ENCODE peak calls at places on chromosomes 13 and 19, in four cellular contexts. L is K562, I is GM12878, A is SK-N-SH. E is an unnamed sample.

GRCh38 chr13:75550159-75550567 is 572 bp downstream of the UCHL3 start:
- DNase-seq in A (peak), I (no peak), L (peak), E (peak)

GRCh38 chr13:109843695-109844094 is 57.3 kb upstream of the IRS2 start:
- DNase-seq in L (no peak), A (no peak), I (no peak), E (no peak)

GRCh38 chr13:113350938-113351335 is 13.0 kb downstream of the GRTP1 start:
- DNase-seq in I (no peak), A (no peak), L (no peak), E (no peak)

GRCh38 chr19:10074153-10074552 is 12.0 kb upstream of the SHFL start:
- DNase-seq in A (no peak), I (no peak), L (peak), E (peak)

GRCh38 chr19:22901431-22902130 is 69.5 kb downstream of the ZNF723 start:
- DNase-seq in L (no peak), A (peak), I (no peak), E (no peak)

GRCh38 chr13:94209110-94209509 is 270.4 kb downstream of the DCT start:
- DNase-seq in L (no peak), A (no peak), I (no peak), E (no peak)

GRCh38 chr19:43984687-43985000 is 656 bp downstream of the ZNF155 start:
- DNase-seq in I (no peak), L (no peak), A (peak), E (no peak)

GRCh38 chr19:32138416-32138815 is 207.0 kb upstream of the ZNF507 start:
- DNase-seq in I (no peak), A (no peak), L (peak), E (no peak)

GRCh38 chr19:3537438-3538240 is 1.3 kb upstream of the TEKTIP1 start:
- DNase-seq in L (peak), I (no peak), A (no peak), E (no peak)

GRCh38 chr19:3058821-3059314 is 3.4 kb downstream of the TLE5 start:
- DNase-seq in L (no peak), A (no peak), I (no peak), E (no peak)

GRCh38 chr19:46192990-46193650 is 36.4 kb upstream of the IGFL1 start:
- DNase-seq in I (no peak), A (no peak), L (peak), E (peak)

GRCh38 chr19:535017-535835 is 3.7 kb downstream of the CDC34 start:
- DNase-seq in A (no peak), I (no peak), L (no peak), E (no peak)

GRCh38 chr19:39949026-39949747 is 14.8 kb upstream of the FCGBP start:
- DNase-seq in L (no peak), I (no peak), A (no peak), E (no peak)

GRCh38 chr13:50320297-50320862 is 305.1 kb downstream of the KCNRG start:
- DNase-seq in L (no peak), I (no peak), A (no peak), E (peak)

GRCh38 chr13:34867590-34867989 is 74.5 kb upstream of the NBEA start:
- DNase-seq in L (no peak), I (peak), A (no peak), E (peak)

GRCh38 chr13:50244913-50245574 is 229.8 kb downstream of the KCNRG start:
- DNase-seq in A (no peak), L (peak), I (peak), E (peak)

DNA sequence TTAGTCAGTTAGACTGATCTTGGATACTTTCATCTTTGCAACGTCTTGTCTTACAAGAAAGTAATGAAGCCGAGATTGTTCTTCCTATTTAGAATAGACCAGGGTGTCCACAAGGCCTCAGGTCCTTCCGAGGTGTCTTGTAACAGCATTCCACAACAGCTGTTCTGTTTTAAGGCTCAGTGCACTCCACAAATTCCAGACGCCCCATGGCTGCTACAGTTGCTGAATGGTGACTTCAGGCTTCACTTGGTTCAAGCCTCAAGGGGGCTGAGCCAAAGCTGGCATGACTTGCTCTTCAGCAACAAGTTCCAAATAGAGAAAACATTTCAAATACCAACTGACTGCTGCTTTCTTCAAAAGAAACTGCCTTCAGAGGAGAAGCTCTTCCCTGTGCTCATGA is 143.4 kb downstream of the SHISA2 start:
- DNase-seq in A (no peak), I (no peak), L (no peak), E (no peak)
- H3K9ac ChIP-seq in A (no peak), I (no peak), L (no peak), E (no peak)

GRCh38 chr13:51585696-51586095 is 1.4 kb downstream of the WDFY2 start:
- DNase-seq in A (no peak), I (no peak), L (no peak), E (peak)
- TF ChIP-seq RCOR1 in A (no peak), I (no peak), L (no peak), E (no peak)

GRCh38 chr19:13262450-13262849 is 112.2 kb downstream of the IER2 start:
- DNase-seq in A (peak), L (peak), I (no peak), E (peak)
- H3K9ac ChIP-seq in A (no peak), L (no peak), I (no peak), E (no peak)

DNA sequence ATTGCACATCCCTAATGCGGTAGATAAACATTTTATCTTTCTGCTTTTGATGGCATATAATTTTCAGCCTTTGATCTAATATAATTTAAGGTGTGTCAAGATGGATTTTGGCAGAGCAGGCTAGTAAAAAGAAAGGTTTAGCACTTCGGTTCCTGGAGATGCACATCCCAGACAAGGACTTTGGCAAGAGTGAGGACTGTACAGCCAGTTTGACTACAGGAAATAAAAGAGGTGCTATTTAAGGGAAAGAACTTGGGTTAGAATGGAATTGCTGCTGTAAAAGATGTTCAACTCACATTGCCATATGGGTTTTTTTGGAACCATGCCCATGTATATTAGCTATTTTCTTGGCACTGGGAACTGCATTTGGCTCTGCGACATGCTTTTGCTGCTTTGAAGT is 932.2 kb downstream of the EFNB2 start:
- DNase-seq in A (peak), L (no peak), I (no peak), E (no peak)
- TF ChIP-seq RCOR1 in A (no peak), L (no peak), I (no peak), E (no peak)

GRCh38 chr19:17314007-17314589 is 4.7 kb downstream of the DDA1 start:
- DNase-seq in L (no peak), A (no peak), I (no peak), E (no peak)

GRCh38 chr19:17309962-17310461 is 649 bp downstream of the DDA1 start:
- DNase-seq in A (no peak), I (no peak), L (peak), E (no peak)

GRCh38 chr19:17312481-17313113 is 3.2 kb downstream of the DDA1 start:
- DNase-seq in I (no peak), L (no peak), A (no peak), E (no peak)

GRCh38 chr19:17309198-17309961 is at the start of gene DDA1:
- DNase-seq in I (peak), A (peak), L (peak), E (peak)

DNA sequence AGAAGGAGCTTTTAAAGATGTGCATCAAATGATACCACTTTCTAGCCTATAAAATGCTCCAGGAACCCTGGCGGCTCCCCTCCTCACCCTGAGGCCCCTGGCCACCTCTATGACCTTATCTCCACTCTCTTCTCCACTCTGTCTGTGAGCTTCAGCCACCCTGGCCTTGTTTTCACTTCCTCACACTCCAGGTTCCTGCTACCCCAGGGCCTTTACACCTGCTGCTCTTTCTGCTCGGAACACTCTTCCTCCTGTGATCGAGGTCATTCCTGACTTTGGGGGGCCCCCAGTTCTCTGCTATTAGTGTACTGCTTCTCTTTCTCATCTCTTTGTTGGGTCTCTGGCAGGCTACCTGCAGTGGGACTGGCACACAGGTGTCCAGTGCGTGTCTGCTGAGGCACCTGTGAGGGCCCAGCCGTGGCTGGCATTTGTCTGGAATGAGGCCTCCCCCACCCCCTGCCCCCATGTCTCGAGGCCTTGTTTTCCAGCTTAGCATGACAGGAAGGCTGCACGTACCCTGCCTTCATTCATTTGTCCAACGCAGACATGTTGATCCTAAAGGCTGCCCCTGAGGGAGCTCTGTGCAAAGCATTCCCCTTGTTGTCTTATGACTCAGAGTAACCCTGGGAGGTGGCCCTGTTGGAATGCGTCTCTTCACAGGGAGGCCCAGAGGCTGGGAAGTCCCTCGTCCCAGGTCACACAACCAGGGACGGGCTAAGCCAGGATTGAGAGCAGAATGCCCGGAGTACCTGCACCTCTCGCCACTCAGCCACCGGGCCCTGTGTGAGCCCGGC is 2.3 kb downstream of the DDA1 start:
- DNase-seq in A (no peak), I (no peak), L (no peak), E (peak)
- H3K9ac ChIP-seq in A (peak), I (no peak), L (peak), E (peak)

GRCh38 chr13:29953542-29953941 is 103.1 kb upstream of the UBL3 start:
- DNase-seq in L (no peak), I (no peak), A (no peak), E (no peak)
- TF ChIP-seq RCOR1 in L (no peak), I (no peak), A (no peak), E (no peak)

GRCh38 chr13:67146523-67147130 is 83.5 kb downstream of the PCDH9 start:
- DNase-seq in I (no peak), A (no peak), L (no peak), E (no peak)
- H3K9ac ChIP-seq in I (no peak), A (no peak), L (no peak), E (no peak)

E was measured in IMR-90.